ENCODE peak calls at places on chromosomes 1 and 21, in seven cellular contexts. One of them, this sample, is unnamed.

GRCh38 chr1:11796036-11796828 is 9.5 kb downstream of the MTHFR start:
- DNase-seq in GM18507: no peak
- DNase-seq in activated T-cell treated with anti-CD3 and anti-CD28 coated beads, Interleukin-2, amount 50 U/mL, for 72 hours: no peak
- DNase-seq in stimulated activated CD4-positive, alpha-beta T cell treated with anti-CD3 and anti-CD28 coated beads, Interleukin-2, amount 100 ng/mL, for 24 hours: no peak
- DNase-seq in cardiac septum: peak; percentile 82
- DNase-seq in endothelial cell: no peak
- DNase-seq in NCI-H2081: no peak
- DNase-seq in this sample: no peak

GRCh38 chr1:109783436-109783835 is 19.7 kb upstream of the EPS8L3 start:
- DNase-seq in GM18507: no peak
- DNase-seq in activated T-cell treated with anti-CD3 and anti-CD28 coated beads, Interleukin-2, amount 50 U/mL, for 72 hours: no peak
- DNase-seq in stimulated activated CD4-positive, alpha-beta T cell treated with anti-CD3 and anti-CD28 coated beads, Interleukin-2, amount 100 ng/mL, for 24 hours: no peak
- DNase-seq in cardiac septum: no peak
- DNase-seq in endothelial cell: no peak
- DNase-seq in NCI-H2081: no peak
- DNase-seq in this sample: no peak

GRCh38 chr21:42222386-42222785 is 3.4 kb downstream of the ABCG1 start:
- DNase-seq in GM18507: no peak
- DNase-seq in activated T-cell treated with anti-CD3 and anti-CD28 coated beads, Interleukin-2, amount 50 U/mL, for 72 hours: no peak
- DNase-seq in stimulated activated CD4-positive, alpha-beta T cell treated with anti-CD3 and anti-CD28 coated beads, Interleukin-2, amount 100 ng/mL, for 24 hours: peak; percentile 13
- DNase-seq in cardiac septum: peak; percentile 53
- DNase-seq in endothelial cell: no peak
- DNase-seq in NCI-H2081: no peak
- DNase-seq in this sample: no peak

GRCh38 chr1:199723557-199723956 is 304.0 kb upstream of the NR5A2 start:
- DNase-seq in GM18507: no peak
- DNase-seq in activated T-cell treated with anti-CD3 and anti-CD28 coated beads, Interleukin-2, amount 50 U/mL, for 72 hours: no peak
- DNase-seq in stimulated activated CD4-positive, alpha-beta T cell treated with anti-CD3 and anti-CD28 coated beads, Interleukin-2, amount 100 ng/mL, for 24 hours: no peak
- DNase-seq in cardiac septum: no peak
- DNase-seq in endothelial cell: no peak
- DNase-seq in NCI-H2081: no peak
- DNase-seq in this sample: no peak

GRCh38 chr1:29124366-29125236 is 898 bp upstream of the TMEM200B start:
- DNase-seq in GM18507: no peak
- DNase-seq in activated T-cell treated with anti-CD3 and anti-CD28 coated beads, Interleukin-2, amount 50 U/mL, for 72 hours: peak; percentile 82
- DNase-seq in stimulated activated CD4-positive, alpha-beta T cell treated with anti-CD3 and anti-CD28 coated beads, Interleukin-2, amount 100 ng/mL, for 24 hours: peak; percentile 66
- DNase-seq in cardiac septum: peak; percentile 90
- DNase-seq in endothelial cell: peak; percentile 77
- DNase-seq in NCI-H2081: no peak
- DNase-seq in this sample: peak; percentile 52

GRCh38 chr1:66242646-66243547 is 291.1 kb upstream of the SGIP1 start:
- DNase-seq in GM18507: peak; percentile 35
- DNase-seq in activated T-cell treated with anti-CD3 and anti-CD28 coated beads, Interleukin-2, amount 50 U/mL, for 72 hours: peak; percentile 79
- DNase-seq in stimulated activated CD4-positive, alpha-beta T cell treated with anti-CD3 and anti-CD28 coated beads, Interleukin-2, amount 100 ng/mL, for 24 hours: peak; percentile 77
- DNase-seq in cardiac septum: peak; percentile 91
- DNase-seq in endothelial cell: peak; percentile 84
- DNase-seq in NCI-H2081: peak; percentile 83
- DNase-seq in this sample: peak; percentile 81

GRCh38 chr1:154607084-154607747 is 770 bp downstream of the ADAR start:
- DNase-seq in GM18507: no peak
- DNase-seq in activated T-cell treated with anti-CD3 and anti-CD28 coated beads, Interleukin-2, amount 50 U/mL, for 72 hours: peak; percentile 28
- DNase-seq in stimulated activated CD4-positive, alpha-beta T cell treated with anti-CD3 and anti-CD28 coated beads, Interleukin-2, amount 100 ng/mL, for 24 hours: no peak
- DNase-seq in cardiac septum: no peak
- DNase-seq in endothelial cell: peak; percentile 19
- DNase-seq in NCI-H2081: peak; percentile 72
- DNase-seq in this sample: peak; percentile 37

GRCh38 chr1:36440044-36440443 is 10.2 kb downstream of the OSCP1 start:
- DNase-seq in GM18507: no peak
- DNase-seq in activated T-cell treated with anti-CD3 and anti-CD28 coated beads, Interleukin-2, amount 50 U/mL, for 72 hours: no peak
- DNase-seq in stimulated activated CD4-positive, alpha-beta T cell treated with anti-CD3 and anti-CD28 coated beads, Interleukin-2, amount 100 ng/mL, for 24 hours: no peak
- DNase-seq in cardiac septum: no peak
- DNase-seq in endothelial cell: no peak
- DNase-seq in NCI-H2081: no peak
- DNase-seq in this sample: no peak

GRCh38 chr1:41687007-41687406 is 202.5 kb upstream of the EDN2 start:
- DNase-seq in GM18507: no peak
- DNase-seq in activated T-cell treated with anti-CD3 and anti-CD28 coated beads, Interleukin-2, amount 50 U/mL, for 72 hours: no peak
- DNase-seq in stimulated activated CD4-positive, alpha-beta T cell treated with anti-CD3 and anti-CD28 coated beads, Interleukin-2, amount 100 ng/mL, for 24 hours: no peak
- DNase-seq in cardiac septum: no peak
- DNase-seq in endothelial cell: no peak
- DNase-seq in NCI-H2081: no peak
- DNase-seq in this sample: no peak

GRCh38 chr1:56686171-56686570 is 41.1 kb downstream of the PRKAA2 start:
- DNase-seq in GM18507: no peak
- DNase-seq in activated T-cell treated with anti-CD3 and anti-CD28 coated beads, Interleukin-2, amount 50 U/mL, for 72 hours: no peak
- DNase-seq in stimulated activated CD4-positive, alpha-beta T cell treated with anti-CD3 and anti-CD28 coated beads, Interleukin-2, amount 100 ng/mL, for 24 hours: no peak
- DNase-seq in cardiac septum: no peak
- DNase-seq in endothelial cell: no peak
- DNase-seq in NCI-H2081: no peak
- DNase-seq in this sample: no peak

GRCh38 chr1:215160351-215160750 is 77.8 kb downstream of the KCNK2 start:
- DNase-seq in GM18507: no peak
- DNase-seq in activated T-cell treated with anti-CD3 and anti-CD28 coated beads, Interleukin-2, amount 50 U/mL, for 72 hours: no peak
- DNase-seq in stimulated activated CD4-positive, alpha-beta T cell treated with anti-CD3 and anti-CD28 coated beads, Interleukin-2, amount 100 ng/mL, for 24 hours: no peak
- DNase-seq in cardiac septum: no peak
- DNase-seq in endothelial cell: no peak
- DNase-seq in NCI-H2081: no peak
- DNase-seq in this sample: no peak

GRCh38 chr1:183194527-183195145 is 8.6 kb downstream of the LAMC2 start:
- DNase-seq in GM18507: peak; percentile 53
- DNase-seq in activated T-cell treated with anti-CD3 and anti-CD28 coated beads, Interleukin-2, amount 50 U/mL, for 72 hours: peak; percentile 12
- DNase-seq in stimulated activated CD4-positive, alpha-beta T cell treated with anti-CD3 and anti-CD28 coated beads, Interleukin-2, amount 100 ng/mL, for 24 hours: no peak
- DNase-seq in cardiac septum: no peak
- DNase-seq in endothelial cell: no peak
- DNase-seq in NCI-H2081: no peak
- DNase-seq in this sample: no peak

GRCh38 chr1:231836227-231836893 is 209.8 kb downstream of the DISC1 start:
- DNase-seq in GM18507: no peak
- DNase-seq in activated T-cell treated with anti-CD3 and anti-CD28 coated beads, Interleukin-2, amount 50 U/mL, for 72 hours: no peak
- DNase-seq in stimulated activated CD4-positive, alpha-beta T cell treated with anti-CD3 and anti-CD28 coated beads, Interleukin-2, amount 100 ng/mL, for 24 hours: no peak
- DNase-seq in cardiac septum: no peak
- DNase-seq in endothelial cell: peak; percentile 46
- DNase-seq in NCI-H2081: no peak
- DNase-seq in this sample: no peak

GRCh38 chr1:46489169-46489637 is 433 bp upstream of the DMBX1 start:
- DNase-seq in GM18507: no peak
- DNase-seq in activated T-cell treated with anti-CD3 and anti-CD28 coated beads, Interleukin-2, amount 50 U/mL, for 72 hours: peak; percentile 67
- DNase-seq in stimulated activated CD4-positive, alpha-beta T cell treated with anti-CD3 and anti-CD28 coated beads, Interleukin-2, amount 100 ng/mL, for 24 hours: peak; percentile 30
- DNase-seq in cardiac septum: no peak
- DNase-seq in endothelial cell: no peak
- DNase-seq in NCI-H2081: no peak
- DNase-seq in this sample: no peak

GRCh38 chr1:203133969-203134725 is 6.6 kb downstream of the ADORA1 start:
- DNase-seq in GM18507: no peak
- DNase-seq in activated T-cell treated with anti-CD3 and anti-CD28 coated beads, Interleukin-2, amount 50 U/mL, for 72 hours: no peak
- DNase-seq in stimulated activated CD4-positive, alpha-beta T cell treated with anti-CD3 and anti-CD28 coated beads, Interleukin-2, amount 100 ng/mL, for 24 hours: no peak
- DNase-seq in cardiac septum: peak; percentile 19
- DNase-seq in endothelial cell: no peak
- DNase-seq in NCI-H2081: no peak
- DNase-seq in this sample: no peak

GRCh38 chr21:37181059-37181458 is 86.1 kb downstream of the VPS26C start:
- DNase-seq in GM18507: no peak
- DNase-seq in activated T-cell treated with anti-CD3 and anti-CD28 coated beads, Interleukin-2, amount 50 U/mL, for 72 hours: no peak
- DNase-seq in stimulated activated CD4-positive, alpha-beta T cell treated with anti-CD3 and anti-CD28 coated beads, Interleukin-2, amount 100 ng/mL, for 24 hours: no peak
- DNase-seq in cardiac septum: no peak
- DNase-seq in endothelial cell: no peak
- DNase-seq in NCI-H2081: no peak
- DNase-seq in this sample: no peak

GRCh38 chr1:159091547-159092397 is 15.2 kb upstream of the AIM2 start:
- DNase-seq in GM18507: no peak
- DNase-seq in activated T-cell treated with anti-CD3 and anti-CD28 coated beads, Interleukin-2, amount 50 U/mL, for 72 hours: peak; percentile 53
- DNase-seq in stimulated activated CD4-positive, alpha-beta T cell treated with anti-CD3 and anti-CD28 coated beads, Interleukin-2, amount 100 ng/mL, for 24 hours: no peak
- DNase-seq in cardiac septum: no peak
- DNase-seq in endothelial cell: no peak
- DNase-seq in NCI-H2081: no peak
- DNase-seq in this sample: no peak

GRCh38 chr1:201640624-201641023 is 101.7 kb downstream of the NAV1 start:
- DNase-seq in GM18507: no peak
- DNase-seq in activated T-cell treated with anti-CD3 and anti-CD28 coated beads, Interleukin-2, amount 50 U/mL, for 72 hours: no peak
- DNase-seq in stimulated activated CD4-positive, alpha-beta T cell treated with anti-CD3 and anti-CD28 coated beads, Interleukin-2, amount 100 ng/mL, for 24 hours: no peak
- DNase-seq in cardiac septum: no peak
- DNase-seq in endothelial cell: no peak
- DNase-seq in NCI-H2081: no peak
- DNase-seq in this sample: no peak

GRCh38 chr1:213135572-213135971 is 84.5 kb downstream of the RPS6KC1 start:
- DNase-seq in GM18507: no peak
- DNase-seq in activated T-cell treated with anti-CD3 and anti-CD28 coated beads, Interleukin-2, amount 50 U/mL, for 72 hours: no peak
- DNase-seq in stimulated activated CD4-positive, alpha-beta T cell treated with anti-CD3 and anti-CD28 coated beads, Interleukin-2, amount 100 ng/mL, for 24 hours: no peak
- DNase-seq in cardiac septum: no peak
- DNase-seq in endothelial cell: no peak
- DNase-seq in NCI-H2081: peak; percentile 67
- DNase-seq in this sample: no peak

GRCh38 chr1:83999316-83999819 is 436 bp upstream of the TTLL7 start:
- DNase-seq in GM18507: peak; percentile 20
- DNase-seq in activated T-cell treated with anti-CD3 and anti-CD28 coated beads, Interleukin-2, amount 50 U/mL, for 72 hours: no peak
- DNase-seq in stimulated activated CD4-positive, alpha-beta T cell treated with anti-CD3 and anti-CD28 coated beads, Interleukin-2, amount 100 ng/mL, for 24 hours: no peak
- DNase-seq in cardiac septum: peak; percentile 88
- DNase-seq in endothelial cell: no peak
- DNase-seq in NCI-H2081: peak; percentile 93
- DNase-seq in this sample: peak; percentile 76

GRCh38 chr1:53603431-53603830 is 135.5 kb downstream of the GLIS1 start:
- DNase-seq in GM18507: no peak
- DNase-seq in activated T-cell treated with anti-CD3 and anti-CD28 coated beads, Interleukin-2, amount 50 U/mL, for 72 hours: no peak
- DNase-seq in stimulated activated CD4-positive, alpha-beta T cell treated with anti-CD3 and anti-CD28 coated beads, Interleukin-2, amount 100 ng/mL, for 24 hours: no peak
- DNase-seq in cardiac septum: peak; percentile 36
- DNase-seq in endothelial cell: no peak
- DNase-seq in NCI-H2081: no peak
- DNase-seq in this sample: no peak

GRCh38 chr1:186738896-186739295 is 58.7 kb upstream of the PTGS2 start:
- DNase-seq in GM18507: no peak
- DNase-seq in activated T-cell treated with anti-CD3 and anti-CD28 coated beads, Interleukin-2, amount 50 U/mL, for 72 hours: peak; percentile 41
- DNase-seq in stimulated activated CD4-positive, alpha-beta T cell treated with anti-CD3 and anti-CD28 coated beads, Interleukin-2, amount 100 ng/mL, for 24 hours: no peak
- DNase-seq in cardiac septum: no peak
- DNase-seq in endothelial cell: no peak
- DNase-seq in NCI-H2081: no peak
- DNase-seq in this sample: no peak